ENCODE peak calls at places on chromosomes 3 and 15, in four cellular contexts. D is K562, S is GM12878, Z is H1. Y is an unnamed sample.

GRCh38 chr15:57505949-57506391 is 85.7 kb upstream of the MYZAP start:
- DNase-seq in D (no peak), S (no peak), Z (no peak), Y (no peak)

GRCh38 chr3:190041333-190042041 is 79.2 kb downstream of the P3H2 start:
- DNase-seq in D (no peak), S (peak), Z (peak), Y (no peak)

GRCh38 chr3:54870423-54870822 is 57.4 kb downstream of the LRTM1 start:
- DNase-seq in D (peak), S (no peak), Z (no peak), Y (no peak)

GRCh38 chr3:98022978-98023820 is 11.9 kb downstream of the GABRR3 start:
- DNase-seq in D (peak), S (no peak), Z (peak), Y (peak)

GRCh38 chr15:73688455-73688854 is 4.3 kb downstream of the CD276 start:
- DNase-seq in D (peak), S (no peak), Z (no peak), Y (no peak)

GRCh38 chr3:71681224-71681668 is 44.0 kb downstream of the EIF4E3 start:
- DNase-seq in D (peak), S (no peak), Z (no peak), Y (peak)

GRCh38 chr15:75350601-75351331 is 3.9 kb downstream of the NEIL1 start:
- DNase-seq in D (no peak), S (no peak), Z (no peak), Y (no peak)

GRCh38 chr15:99058421-99058870 is 46.4 kb upstream of the SYNM start:
- DNase-seq in D (no peak), S (no peak), Z (no peak), Y (no peak)

GRCh38 chr15:65833501-65834220 is 35.6 kb upstream of the RAB11A start:
- DNase-seq in D (no peak), S (no peak), Z (no peak), Y (no peak)

GRCh38 chr3:110958476-110959147 is 113.0 kb upstream of the NECTIN3 start:
- DNase-seq in D (no peak), S (no peak), Z (no peak), Y (no peak)

GRCh38 chr15:90481023-90481422 is 48.7 kb upstream of the CRTC3 start:
- DNase-seq in D (no peak), S (no peak), Z (no peak), Y (no peak)

DNA sequence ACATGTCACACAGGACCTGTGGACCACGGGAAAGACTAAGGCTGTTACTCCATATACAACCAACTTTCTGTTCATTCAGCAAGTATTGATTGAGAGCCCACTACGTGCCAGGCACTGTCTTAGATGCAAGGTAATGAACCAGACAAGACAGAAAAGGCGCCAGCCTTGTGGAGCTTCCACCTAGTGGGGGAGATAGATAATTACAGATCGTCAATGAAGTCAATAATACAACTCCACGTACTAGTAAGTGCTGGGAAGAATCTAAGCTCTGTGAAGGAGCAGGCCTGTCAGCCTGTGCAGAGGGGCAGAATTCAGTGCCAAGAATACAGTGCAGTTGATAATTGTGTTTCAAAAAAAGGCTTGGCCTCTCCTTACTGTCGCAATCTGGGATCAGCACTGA is 186.4 kb downstream of the FEZF2 start:
- DNase-seq in D (peak), S (no peak), Z (no peak), Y (peak)
- TF ChIP-seq JUND in D (no peak), S (no peak), Z (no peak), Y (no peak)

DNA sequence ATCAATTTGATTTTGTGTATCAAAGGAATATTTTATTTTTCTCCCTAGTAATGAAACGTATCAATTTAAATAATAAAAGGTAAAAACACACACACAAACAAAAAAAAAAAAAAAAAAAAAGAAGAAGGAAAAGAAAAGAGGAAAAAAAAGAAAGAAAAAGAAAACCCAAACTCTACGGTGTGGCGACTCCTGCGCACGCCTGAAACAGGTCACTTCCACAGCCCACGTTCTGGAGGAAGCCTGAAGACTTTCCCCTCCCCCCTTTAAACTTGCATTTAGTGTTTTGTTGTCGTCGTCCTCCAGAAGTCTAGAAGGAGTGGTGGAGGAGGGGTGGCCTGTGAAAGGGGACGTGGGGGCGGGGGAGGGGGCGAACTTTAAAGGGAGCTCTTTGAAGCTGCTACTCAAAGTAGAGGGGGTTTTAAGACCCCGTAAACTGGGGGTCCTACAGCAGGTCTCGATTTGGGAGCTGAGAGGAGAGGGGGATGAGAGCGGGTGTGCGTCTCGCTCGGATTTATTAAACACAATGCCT is 2.3 kb upstream of the TLE3 start:
- DNase-seq in D (peak), S (no peak), Z (no peak), Y (peak)
- H2AFZ ChIP-seq in D (peak), S (peak), Z (no peak), Y (peak)

GRCh38 chr3:50126287-50127211 is 28.6 kb upstream of the SEMA3F start:
- DNase-seq in D (no peak), S (no peak), Z (no peak), Y (no peak)
- TF ChIP-seq EGR1 in D (no peak), S (no peak), Z (no peak), Y (no peak)

GRCh38 chr15:67613708-67614107 is 71.2 kb downstream of the MAP2K5 start:
- DNase-seq in D (peak), S (no peak), Z (no peak), Y (peak)
- TF ChIP-seq JUND in D (no peak), S (no peak), Z (no peak), Y (no peak)

GRCh38 chr15:41550066-41550805 is 6.2 kb upstream of the RPAP1 start:
- DNase-seq in D (no peak), S (no peak), Z (no peak), Y (no peak)

GRCh38 chr15:41545218-41545617 is 1.2 kb upstream of the RPAP1 start:
- DNase-seq in D (no peak), S (no peak), Z (no peak), Y (no peak)

GRCh38 chr15:41544650-41545015 is 576 bp upstream of the RPAP1 start:
- DNase-seq in D (no peak), S (no peak), Z (no peak), Y (no peak)

GRCh38 chr15:41543521-41543870 is 561 bp downstream of the RPAP1 start:
- DNase-seq in D (no peak), S (no peak), Z (no peak), Y (no peak)

GRCh38 chr15:41546846-41547786 is 3.1 kb upstream of the RPAP1 start:
- DNase-seq in D (peak), S (no peak), Z (no peak), Y (peak)
- H2AFZ ChIP-seq in D (peak), S (no peak), Z (no peak), Y (peak)

DNA sequence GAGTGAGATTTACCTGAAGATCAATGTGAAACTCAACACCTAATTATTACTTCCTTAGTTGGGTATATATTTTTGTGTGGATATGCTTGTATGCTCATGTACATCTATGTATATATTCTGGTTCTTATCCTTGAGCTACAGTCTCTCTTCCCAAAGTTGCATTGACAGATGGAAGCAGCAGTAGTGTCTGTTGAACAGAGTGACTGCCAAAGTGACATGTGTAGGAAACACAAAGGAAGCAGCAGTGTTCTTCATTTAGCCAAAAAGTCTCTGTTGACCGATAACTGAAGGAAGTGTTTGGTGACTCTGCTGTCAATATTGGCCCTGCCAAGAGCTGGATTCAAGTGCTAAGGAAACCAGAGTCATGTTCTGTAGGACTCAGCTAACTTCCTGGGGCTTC is 123.8 kb downstream of the C3orf70 start:
- DNase-seq in D (no peak), S (no peak), Z (no peak), Y (no peak)
- TF ChIP-seq EGR1 in D (no peak), S (no peak), Z (no peak), Y (no peak)

GRCh38 chr3:28081533-28081947 is 159.9 kb upstream of the CMC1 start:
- DNase-seq in D (no peak), S (peak), Z (peak), Y (no peak)

GRCh38 chr3:28080716-28081115 is 160.7 kb upstream of the CMC1 start:
- DNase-seq in D (no peak), S (no peak), Z (no peak), Y (no peak)

DNA sequence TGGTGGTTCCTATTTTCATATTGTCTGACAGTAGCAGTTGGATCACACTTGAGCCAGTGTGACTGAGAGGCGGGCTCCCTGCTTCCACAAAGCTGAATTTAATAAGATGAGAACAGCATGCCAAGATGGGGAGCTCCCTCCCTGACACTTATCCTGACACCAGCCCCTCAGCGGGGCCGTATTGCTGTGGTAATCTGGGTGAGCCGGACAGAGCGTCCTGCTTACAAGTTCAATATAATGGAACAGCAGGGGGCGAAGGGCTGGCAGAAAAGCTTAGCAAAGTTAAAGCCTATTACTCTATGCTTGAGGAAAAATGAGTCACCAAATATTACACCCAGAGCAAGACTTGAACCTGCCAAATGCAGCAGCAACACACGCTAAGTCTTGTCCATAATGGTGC is 163.9 kb upstream of the CMC1 start:
- DNase-seq in D (no peak), S (no peak), Z (peak), Y (peak)
- TF ChIP-seq JUND in D (no peak), S (no peak), Z (no peak), Y (no peak)

GRCh38 chr3:22923686-22924085 is 279.4 kb upstream of the UBE2E2 start:
- DNase-seq in D (no peak), S (no peak), Z (no peak), Y (no peak)
- H2AFZ ChIP-seq in D (no peak), S (no peak), Z (no peak), Y (no peak)

GRCh38 chr3:75012791-75013190 is 398.3 kb upstream of the CNTN3 start:
- DNase-seq in D (no peak), S (no peak), Z (no peak), Y (no peak)
- TF ChIP-seq EGR1 in D (no peak), S (no peak), Z (no peak), Y (no peak)

Y was measured in HCT116.